ENCODE peak calls at places on chromosomes 5 and 9, in six cellular contexts. U is fibroblast of pulmonary artery, C is hypothalamus, N is GM10248, G is heart left ventricle, V is astrocyte. S is an unnamed sample.

GRCh38 chr5:158967566-158967965 is 132.2 kb downstream of the EBF1 start:
- DNase-seq in G (no peak), V (peak; percentile 10), C (no peak), U (peak; percentile 74), N (no peak), S (no peak)

GRCh38 chr5:170522211-170523128 is 18.6 kb downstream of the KCNIP1 start:
- DNase-seq in V (peak; percentile 67), U (no peak), C (no peak), N (no peak), G (no peak), S (no peak)

GRCh38 chr9:137217276-137218211 is 4.5 kb downstream of the RNF208 start:
- DNase-seq in G (peak; percentile 74), N (no peak), U (no peak), C (no peak), V (no peak), S (peak; percentile 62)

GRCh38 chr9:105093685-105094084 is 150.8 kb upstream of the SLC44A1 start:
- DNase-seq in N (no peak), G (no peak), U (no peak), C (no peak), V (no peak), S (no peak)

GRCh38 chr9:124618476-124618875 is 111.3 kb upstream of the NR5A1 start:
- DNase-seq in V (peak; percentile 74), C (no peak), U (no peak), G (no peak), N (no peak), S (no peak)

GRCh38 chr9:113748135-113748534 is 128.0 kb upstream of the ZNF618 start:
- DNase-seq in U (no peak), G (no peak), N (no peak), C (no peak), V (no peak), S (no peak)

GRCh38 chr9:136316896-136317676 is 10.3 kb upstream of the GPSM1 start:
- DNase-seq in U (no peak), N (no peak), G (no peak), V (no peak), C (no peak), S (no peak)

GRCh38 chr9:133792721-133793470 is 54.7 kb upstream of the SARDH start:
- DNase-seq in U (peak; percentile 74), G (peak; percentile 80), C (peak; percentile 51), N (peak; percentile 89), V (peak; percentile 37), S (peak; percentile 82)

GRCh38 chr9:134130503-134131375 is 5.1 kb upstream of the WDR5 start:
- DNase-seq in G (peak; percentile 67), N (no peak), U (no peak), V (no peak), C (no peak), S (peak; percentile 50)

GRCh38 chr9:137387034-137387890 is 35.7 kb downstream of the EXD3 start:
- DNase-seq in N (no peak), G (no peak), U (peak; percentile 15), C (no peak), V (no peak), S (no peak)